ENCODE peak calls at places on chromosomes 4 and X, in six cellular contexts. X, V, J, A, P and S are unnamed samples.

GRCh38 chr4:16704488-16704887 is 194.0 kb downstream of the LDB2 start:
- DNase-seq in X (no peak), V (no peak), J (no peak), A (no peak), P (no peak), S (no peak)

GRCh38 chr4:15197005-15197404 is 194.7 kb downstream of the CPEB2 start:
- DNase-seq in X (no peak), V (no peak), J (no peak), A (peak; percentile 15), P (no peak), S (no peak)

GRCh38 chr4:152399246-152399645 is 136.6 kb downstream of the FBXW7 start:
- DNase-seq in X (peak; percentile 20), V (no peak), J (no peak), A (no peak), P (no peak), S (no peak)

GRCh38 chr4:99808260-99808857 is 8.3 kb upstream of the DAPP1 start:
- DNase-seq in X (peak; percentile 59), V (peak; percentile 76), J (peak; percentile 52), A (peak; percentile 62), P (no peak), S (no peak)

GRCh38 chr4:73376251-73376650 is 27.8 kb upstream of the ALB start:
- DNase-seq in X (no peak), V (no peak), J (no peak), A (no peak), P (no peak), S (no peak)

GRCh38 chr4:176287546-176287945 is 18.5 kb upstream of the ASB5 start:
- DNase-seq in X (no peak), V (no peak), J (no peak), A (no peak), P (no peak), S (no peak)

GRCh38 chr4:94451669-94452475 is at the start of gene PDLIM5:
- DNase-seq in X (peak; percentile 97), V (peak; percentile 94), J (peak; percentile 86), A (peak; percentile 81), P (peak; percentile 84), S (peak; percentile 94)

GRCh38 chr4:181637186-181638105 is 605.8 kb upstream of the TENM3 start:
- DNase-seq in X (no peak), V (no peak), J (no peak), A (no peak), P (no peak), S (no peak)

GRCh38 chr4:42954925-42955669 is 62.6 kb downstream of the GRXCR1 start:
- DNase-seq in X (no peak), V (peak; percentile 49), J (no peak), A (no peak), P (no peak), S (no peak)

GRCh38 chrX:1658083-1658463 is 43.2 kb downstream of the ASMT start:
- DNase-seq in X (no peak), V (no peak), J (no peak), A (no peak), P (peak; percentile 23), S (no peak)

GRCh38 chr4:181140037-181140603 is 1103.1 kb upstream of the TENM3 start:
- DNase-seq in X (no peak), V (no peak), J (no peak), A (no peak), P (no peak), S (no peak)

GRCh38 chr4:144371479-144371878 is 231.0 kb upstream of the GYPA start:
- DNase-seq in X (no peak), V (no peak), J (no peak), A (no peak), P (no peak), S (no peak)

GRCh38 chr4:103902730-103903129 is 182.9 kb upstream of the TACR3 start:
- DNase-seq in X (no peak), V (no peak), J (no peak), A (no peak), P (no peak), S (no peak)

GRCh38 chr4:105092356-105092755 is 54.3 kb upstream of the TET2 start:
- DNase-seq in X (no peak), V (no peak), J (no peak), A (peak; percentile 90), P (no peak), S (no peak)

GRCh38 chr4:181677621-181678020 is 565.6 kb upstream of the TENM3 start:
- DNase-seq in X (no peak), V (no peak), J (no peak), A (no peak), P (no peak), S (no peak)

GRCh38 chrX:47611926-47612325 is 7.7 kb downstream of the SYN1 start:
- DNase-seq in X (no peak), V (no peak), J (no peak), A (no peak), P (no peak), S (no peak)

GRCh38 chr4:174136013-174136412 is 147.5 kb downstream of the FBXO8 start:
- DNase-seq in X (no peak), V (no peak), J (no peak), A (peak; percentile 3), P (no peak), S (no peak)

GRCh38 chrX:10111364-10112148 is 45.2 kb upstream of the CLCN4 start:
- DNase-seq in X (peak; percentile 57), V (peak; percentile 50), J (no peak), A (no peak), P (no peak), S (no peak)

GRCh38 chr4:96016615-96017299 is 176.9 kb downstream of the PDHA2 start:
- DNase-seq in X (peak; percentile 4), V (no peak), J (no peak), A (peak; percentile 70), P (no peak), S (no peak)

GRCh38 chr4:14237911-14238310 is 610.4 kb upstream of the BOD1L1 start:
- DNase-seq in X (no peak), V (no peak), J (no peak), A (no peak), P (no peak), S (no peak)